ENCODE peak calls at places on chromosomes 7 and 10, in ten cellular contexts. V is GM13977; M is stimulated activated CD4-positive, alpha-beta T cell treated with anti-CD3 and anti-CD28 coated beads, TNF-alpha, amount 100 ng/mL, for 1 hour; X is Calu3; G is RWPE1; D is OCI-M1; E is AG10803; H is neuronal stem cell; O is KG1; K is progenitor cell of endocrine pancreas. Q is an unnamed sample.

GRCh38 chr7:140494877-140495276 is 15.6 kb upstream of the MKRN1 start:
- DNase-seq in K (no peak), V (no peak), G (no peak), X (no peak), D (no peak), O (no peak), E (no peak), H (no peak), M (no peak), Q (no peak)

GRCh38 chr10:115941247-115941840 is 331.7 kb downstream of the GFRA1 start:
- DNase-seq in H (no peak), E (peak; percentile 45), D (no peak), G (no peak), K (no peak), X (no peak), V (no peak), M (no peak), O (peak; percentile 20), Q (no peak)

GRCh38 chr7:23220690-23221305 is 25.8 kb upstream of the GPNMB start:
- DNase-seq in G (no peak), M (no peak), V (no peak), H (no peak), E (no peak), K (no peak), X (no peak), O (no peak), D (no peak), Q (no peak)

GRCh38 chr7:111903016-111903415 is 303.2 kb downstream of the DOCK4 start:
- DNase-seq in M (no peak), O (no peak), H (no peak), X (no peak), D (no peak), V (no peak), K (no peak), G (no peak), E (no peak), Q (no peak)

GRCh38 chr10:129844191-129844590 is 119.9 kb downstream of the EBF3 start:
- DNase-seq in H (no peak), O (no peak), G (no peak), K (no peak), V (no peak), E (no peak), D (no peak), M (no peak), X (no peak), Q (no peak)

GRCh38 chr10:132337019-132337418 is 5.0 kb downstream of the LRRC27 start:
- DNase-seq in X (no peak), K (no peak), D (peak; percentile 82), O (no peak), V (no peak), G (no peak), M (no peak), E (no peak), H (no peak), Q (peak; percentile 28)

GRCh38 chr7:76280408-76280807 is 22.1 kb upstream of the HSPB1 start:
- DNase-seq in G (no peak), E (no peak), M (no peak), H (no peak), D (no peak), K (no peak), O (no peak), X (no peak), V (no peak), Q (no peak)

GRCh38 chr7:144836545-144836842 is 641 bp upstream of the TPK1 start:
- DNase-seq in X (no peak), D (no peak), H (no peak), M (no peak), G (no peak), E (no peak), O (no peak), V (no peak), K (no peak), Q (no peak)

GRCh38 chr7:43785425-43785824 is 26.9 kb downstream of the BLVRA start:
- DNase-seq in O (no peak), X (no peak), E (peak; percentile 84), V (no peak), H (no peak), M (no peak), K (no peak), D (no peak), G (peak; percentile 38), Q (no peak)

GRCh38 chr7:137820677-137821420 is 25.9 kb downstream of the DGKI start:
- DNase-seq in D (no peak), V (peak; percentile 31), M (no peak), G (no peak), O (no peak), X (no peak), K (no peak), H (peak; percentile 79), E (peak; percentile 77), Q (no peak)

GRCh38 chr7:91082854-91083495 is 181.3 kb upstream of the FZD1 start:
- DNase-seq in O (no peak), M (no peak), D (peak; percentile 27), X (no peak), E (peak; percentile 49), K (no peak), H (peak; percentile 11), G (peak; percentile 17), V (peak; percentile 19), Q (peak; percentile 9)

GRCh38 chr10:12566161-12567115 is 217.1 kb downstream of the CAMK1D start:
- DNase-seq in V (no peak), H (no peak), K (no peak), X (no peak), M (no peak), O (no peak), D (no peak), E (peak; percentile 38), G (no peak), Q (no peak)

GRCh38 chr10:110684800-110685446 is 40.8 kb downstream of the RBM20 start:
- DNase-seq in H (no peak), V (no peak), X (no peak), G (no peak), K (no peak), D (no peak), E (peak; percentile 48), O (no peak), M (no peak), Q (no peak)